ENCODE peak calls at places on chromosomes 5 and 9, in four cellular contexts. One of them, this sample, is unnamed.

GRCh38 chr5:71483355-71483754 is 27.9 kb downstream of the BDP1 start:
- DNase-seq in CD8-positive, alpha-beta T cell: no peak
- DNase-seq in Caco-2: no peak
- DNase-seq in spleen: no peak
- DNase-seq in this sample: no peak

GRCh38 chr5:115033861-115034260 is 135.8 kb downstream of the TRIM36 start:
- DNase-seq in CD8-positive, alpha-beta T cell: no peak
- DNase-seq in Caco-2: no peak
- DNase-seq in spleen: no peak
- DNase-seq in this sample: peak; percentile 4

GRCh38 chr9:38622083-38622674 is 1.8 kb upstream of the ANKRD18A start:
- DNase-seq in CD8-positive, alpha-beta T cell: no peak
- DNase-seq in Caco-2: peak; percentile 8
- DNase-seq in spleen: peak; percentile 82
- DNase-seq in this sample: peak; percentile 30

GRCh38 chr9:7172445-7173115 is 414.8 kb downstream of the KDM4C start:
- DNase-seq in CD8-positive, alpha-beta T cell: no peak
- DNase-seq in Caco-2: no peak
- DNase-seq in spleen: no peak
- DNase-seq in this sample: no peak

GRCh38 chr5:6359941-6360683 is 18.2 kb downstream of the MED10 start:
- DNase-seq in CD8-positive, alpha-beta T cell: no peak
- DNase-seq in Caco-2: no peak
- DNase-seq in spleen: no peak
- DNase-seq in this sample: no peak

GRCh38 chr9:19154135-19154612 is 26.9 kb upstream of the PLIN2 start:
- DNase-seq in CD8-positive, alpha-beta T cell: no peak
- DNase-seq in Caco-2: peak; percentile 75
- DNase-seq in spleen: no peak
- DNase-seq in this sample: no peak

GRCh38 chr9:37996050-37996811 is 72.8 kb downstream of the SHB start:
- DNase-seq in CD8-positive, alpha-beta T cell: no peak
- DNase-seq in Caco-2: no peak
- DNase-seq in spleen: no peak
- DNase-seq in this sample: no peak

GRCh38 chr5:42745856-42746255 is 10.8 kb upstream of the CCDC152 start:
- DNase-seq in CD8-positive, alpha-beta T cell: no peak
- DNase-seq in Caco-2: no peak
- DNase-seq in spleen: no peak
- DNase-seq in this sample: peak; percentile 48

DNA sequence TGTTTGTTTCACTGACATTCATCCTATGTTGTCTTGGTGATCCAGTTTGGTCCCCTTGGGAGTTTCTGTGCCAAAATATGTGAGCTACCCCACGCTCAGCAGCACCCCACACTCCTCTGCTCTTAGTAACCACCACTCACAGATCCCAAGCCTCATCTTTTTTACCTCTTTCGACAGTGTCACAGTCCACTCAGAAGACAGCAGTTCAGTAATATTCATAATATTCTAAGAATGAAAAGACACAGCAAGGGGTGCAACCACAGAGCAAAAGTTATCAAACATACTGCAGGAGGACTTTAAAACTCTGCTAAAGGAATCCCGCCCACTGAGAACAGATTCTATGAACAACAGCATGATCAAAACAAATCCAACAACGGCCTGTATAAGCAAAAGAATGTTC is 28.2 kb downstream of the RNF130 start:
- DNase-seq in CD8-positive, alpha-beta T cell: no peak
- DNase-seq in Caco-2: no peak
- DNase-seq in spleen: no peak
- DNase-seq in this sample: no peak
- H3K9me3 ChIP-seq in CD8-positive, alpha-beta T cell: no peaks in the 10 kb centered on the region
- H3K9me3 ChIP-seq in Caco-2: no peaks in the 10 kb centered on the region
- H3K9me3 ChIP-seq in spleen: no peaks in the 10 kb centered on the region
- H3K9me3 ChIP-seq in this sample: peaks cover 4% of the 10 kb centered on the region

GRCh38 chr5:4571248-4571950 is 568.7 kb upstream of the ADAMTS16 start:
- DNase-seq in CD8-positive, alpha-beta T cell: no peak
- DNase-seq in Caco-2: no peak
- DNase-seq in spleen: no peak
- DNase-seq in this sample: no peak

GRCh38 chr5:4572713-4573112 is 567.4 kb upstream of the ADAMTS16 start:
- DNase-seq in CD8-positive, alpha-beta T cell: no peak
- DNase-seq in Caco-2: no peak
- DNase-seq in spleen: no peak
- DNase-seq in this sample: no peak

GRCh38 chr5:4572297-4572696 is 567.8 kb upstream of the ADAMTS16 start:
- DNase-seq in CD8-positive, alpha-beta T cell: no peak
- DNase-seq in Caco-2: no peak
- DNase-seq in spleen: no peak
- DNase-seq in this sample: no peak

GRCh38 chr5:4575608-4576007 is 564.5 kb upstream of the ADAMTS16 start:
- DNase-seq in CD8-positive, alpha-beta T cell: no peak
- DNase-seq in Caco-2: no peak
- DNase-seq in spleen: no peak
- DNase-seq in this sample: no peak

DNA sequence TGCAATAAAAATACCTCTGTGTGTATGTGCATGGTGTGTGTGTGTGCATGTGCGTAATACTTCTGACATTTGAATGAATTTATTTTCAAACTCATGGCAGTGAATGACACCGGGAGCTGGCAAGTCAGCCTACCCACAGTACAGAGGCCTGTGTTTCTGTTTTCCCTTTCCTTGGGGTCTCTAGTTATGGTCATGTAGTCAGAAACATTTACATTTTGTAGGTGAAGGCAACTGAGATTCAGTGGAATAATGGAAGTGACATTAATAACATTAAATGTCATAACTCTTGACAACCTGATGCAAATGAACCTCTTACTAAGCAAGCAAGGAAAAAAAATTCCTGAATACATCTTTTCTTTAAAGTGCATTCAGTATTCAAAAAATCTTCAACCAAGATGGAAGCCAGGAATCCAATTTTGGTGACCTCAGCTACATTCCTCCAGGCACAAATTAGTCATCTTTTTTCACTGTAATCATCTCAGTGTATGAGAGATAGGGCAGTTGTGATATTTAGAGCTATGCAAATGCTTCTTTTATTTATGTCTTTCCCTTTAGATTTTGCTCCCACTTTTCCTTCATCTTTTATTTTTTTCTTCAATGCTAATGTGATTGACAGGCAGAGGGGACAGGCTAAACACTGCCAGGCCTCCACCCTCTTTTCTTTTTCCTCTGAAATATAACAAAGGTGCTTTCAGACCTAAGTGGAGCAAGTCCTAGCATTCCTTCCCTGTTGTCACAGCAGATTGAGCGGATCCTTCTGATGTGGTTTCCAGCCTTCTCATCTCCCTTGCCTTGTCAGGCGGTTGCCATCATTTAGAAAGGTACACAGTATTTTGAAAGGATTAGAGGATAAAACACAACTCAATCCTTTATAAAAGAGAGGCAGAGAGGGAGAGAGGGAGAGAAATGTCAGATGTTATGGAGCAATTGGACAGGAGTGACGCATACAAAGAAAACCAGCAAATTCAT is 569.8 kb upstream of the ADAMTS16 start:
- DNase-seq in CD8-positive, alpha-beta T cell: no peak
- DNase-seq in Caco-2: no peak
- DNase-seq in spleen: no peak
- DNase-seq in this sample: no peak
- H3K9me3 ChIP-seq in CD8-positive, alpha-beta T cell: no peaks in the 10 kb centered on the region
- H3K9me3 ChIP-seq in Caco-2: peaks cover under 1% of the 10 kb centered on the region
- H3K9me3 ChIP-seq in spleen: no peaks in the 10 kb centered on the region
- H3K9me3 ChIP-seq in this sample: peaks cover 26% of the 10 kb centered on the region

DNA sequence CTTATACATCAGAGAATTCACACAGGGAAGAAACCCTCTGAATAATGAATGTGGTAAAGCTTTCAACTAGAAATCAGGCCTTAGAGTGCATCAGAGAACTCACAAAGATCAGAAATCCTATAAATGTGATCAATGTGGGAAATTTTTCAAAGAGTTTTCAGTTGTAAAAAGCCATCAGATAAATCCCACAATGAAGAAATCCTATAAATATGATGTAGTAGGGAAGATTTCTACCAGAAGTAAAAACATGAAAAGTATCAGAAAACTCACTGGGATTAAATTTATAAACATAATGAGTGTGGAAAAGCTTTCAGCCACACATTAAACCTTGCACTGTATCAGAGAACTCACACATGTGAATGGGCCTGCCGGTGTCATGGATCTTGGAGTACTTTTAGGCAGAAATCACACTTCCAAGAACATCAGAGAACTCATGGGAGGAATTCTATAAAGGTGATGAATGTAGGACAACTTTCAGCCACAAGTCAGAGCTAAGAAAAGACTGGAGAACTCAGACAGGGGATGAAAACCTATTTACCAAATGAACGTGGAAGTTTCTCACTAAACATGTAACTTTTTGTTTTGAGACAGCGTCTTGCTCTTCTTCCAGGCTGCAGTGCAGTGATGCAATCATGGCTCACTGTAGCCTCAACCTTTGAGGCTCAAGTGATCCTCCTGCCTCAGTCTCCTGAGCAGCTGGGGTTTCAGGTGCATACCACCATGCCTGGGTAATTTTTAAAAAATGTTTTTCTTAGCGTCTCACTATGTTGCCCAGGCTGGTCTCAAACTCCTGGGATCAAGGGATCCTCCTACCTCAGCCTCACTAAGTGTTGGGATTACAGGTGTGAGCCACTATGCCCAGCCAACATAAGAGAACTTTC is 39.5 kb downstream of the ZNF510 start:
- DNase-seq in CD8-positive, alpha-beta T cell: no peak
- DNase-seq in Caco-2: no peak
- DNase-seq in spleen: no peak
- DNase-seq in this sample: no peak
- H3K9me3 ChIP-seq in CD8-positive, alpha-beta T cell: peaks cover 15% of the 10 kb centered on the region
- H3K9me3 ChIP-seq in Caco-2: peaks cover 28% of the 10 kb centered on the region
- H3K9me3 ChIP-seq in spleen: peaks cover 20% of the 10 kb centered on the region
- H3K9me3 ChIP-seq in this sample: peaks cover 26% of the 10 kb centered on the region

GRCh38 chr5:179886190-179886589 is 21.5 kb downstream of the TBC1D9B start:
- DNase-seq in CD8-positive, alpha-beta T cell: no peak
- DNase-seq in Caco-2: no peak
- DNase-seq in spleen: no peak
- DNase-seq in this sample: no peak
- H3K9me3 ChIP-seq in CD8-positive, alpha-beta T cell: no peaks in the 10 kb centered on the region
- H3K9me3 ChIP-seq in Caco-2: peaks cover 29% of the 10 kb centered on the region
- H3K9me3 ChIP-seq in spleen: no peaks in the 10 kb centered on the region
- H3K9me3 ChIP-seq in this sample: peaks cover 20% of the 10 kb centered on the region

DNA sequence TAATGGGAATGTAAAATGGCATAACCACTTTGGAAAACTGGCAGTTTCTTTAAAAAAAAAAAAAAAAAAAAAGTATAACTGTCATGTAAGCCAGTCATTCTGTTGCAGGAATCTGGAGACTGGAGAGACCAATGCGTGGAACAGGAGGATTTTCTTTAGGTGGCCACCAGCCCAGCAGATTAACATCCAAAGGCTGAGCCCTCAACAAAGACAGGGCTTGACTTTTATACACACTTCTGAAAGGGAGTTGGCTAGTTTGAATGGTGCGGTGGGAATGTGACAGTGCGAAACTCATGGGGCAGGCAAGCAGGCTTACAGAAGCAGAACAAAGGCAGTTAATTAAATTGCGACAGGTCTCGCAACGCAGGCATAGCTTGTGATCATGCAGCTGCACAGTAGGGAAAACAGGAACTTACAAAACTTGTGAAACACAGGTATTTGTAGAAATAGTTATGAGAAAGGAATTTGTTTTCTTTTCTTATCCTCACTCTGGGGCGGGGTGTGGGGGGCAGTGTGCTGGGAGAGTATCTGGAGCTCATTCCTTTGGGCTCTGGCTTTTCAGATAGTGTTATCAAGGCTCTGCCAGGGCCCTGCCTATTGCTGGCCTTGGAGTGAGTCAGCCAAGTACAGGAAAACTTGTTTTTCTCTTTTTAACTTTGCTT is 12.0 kb downstream of the UIMC1 start:
- DNase-seq in CD8-positive, alpha-beta T cell: no peak
- DNase-seq in Caco-2: peak; percentile 66
- DNase-seq in spleen: peak; percentile 83
- DNase-seq in this sample: peak; percentile 17
- H3K9me3 ChIP-seq in CD8-positive, alpha-beta T cell: no peaks in the 10 kb centered on the region
- H3K9me3 ChIP-seq in Caco-2: peaks cover 14% of the 10 kb centered on the region
- H3K9me3 ChIP-seq in spleen: no peaks in the 10 kb centered on the region
- H3K9me3 ChIP-seq in this sample: no peaks in the 10 kb centered on the region

GRCh38 chr9:135914921-135915320 is 7.6 kb upstream of the CAMSAP1 start:
- DNase-seq in CD8-positive, alpha-beta T cell: no peak
- DNase-seq in Caco-2: no peak
- DNase-seq in spleen: peak; percentile 29
- DNase-seq in this sample: no peak
- H3K9me3 ChIP-seq in CD8-positive, alpha-beta T cell: no peaks in the 10 kb centered on the region
- H3K9me3 ChIP-seq in Caco-2: peaks cover 61% of the 10 kb centered on the region
- H3K9me3 ChIP-seq in spleen: peaks cover 3% of the 10 kb centered on the region
- H3K9me3 ChIP-seq in this sample: peaks cover 74% of the 10 kb centered on the region

DNA sequence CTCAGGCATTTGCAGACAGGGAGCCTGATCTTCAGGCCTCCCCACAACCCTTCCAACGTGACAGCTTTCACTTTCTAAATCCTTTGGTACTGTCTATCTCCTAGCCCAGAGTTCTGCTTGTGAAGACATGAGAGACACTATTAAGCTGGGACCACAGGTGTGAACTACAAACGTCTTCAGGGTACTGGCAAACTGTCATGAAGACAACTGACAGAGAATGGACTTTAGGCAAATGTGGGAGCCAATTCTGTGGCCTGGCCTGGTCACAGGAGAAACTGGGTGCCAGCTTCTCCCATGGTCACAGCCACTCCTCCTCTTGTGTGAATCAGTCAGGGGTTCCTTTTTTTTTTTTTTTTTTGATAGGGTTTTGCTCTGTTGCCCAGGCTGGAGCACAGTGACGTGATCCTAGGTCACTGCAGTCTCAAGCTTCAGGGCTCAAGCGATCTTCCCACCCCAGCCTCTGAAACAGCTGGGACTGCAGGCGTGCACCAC is 10.4 kb downstream of the TRIM14 start:
- DNase-seq in CD8-positive, alpha-beta T cell: peak; percentile 30
- DNase-seq in Caco-2: no peak
- DNase-seq in spleen: no peak
- DNase-seq in this sample: no peak
- H3K9me3 ChIP-seq in CD8-positive, alpha-beta T cell: no peaks in the 10 kb centered on the region
- H3K9me3 ChIP-seq in Caco-2: peaks cover 14% of the 10 kb centered on the region
- H3K9me3 ChIP-seq in spleen: no peaks in the 10 kb centered on the region
- H3K9me3 ChIP-seq in this sample: no peaks in the 10 kb centered on the region

DNA sequence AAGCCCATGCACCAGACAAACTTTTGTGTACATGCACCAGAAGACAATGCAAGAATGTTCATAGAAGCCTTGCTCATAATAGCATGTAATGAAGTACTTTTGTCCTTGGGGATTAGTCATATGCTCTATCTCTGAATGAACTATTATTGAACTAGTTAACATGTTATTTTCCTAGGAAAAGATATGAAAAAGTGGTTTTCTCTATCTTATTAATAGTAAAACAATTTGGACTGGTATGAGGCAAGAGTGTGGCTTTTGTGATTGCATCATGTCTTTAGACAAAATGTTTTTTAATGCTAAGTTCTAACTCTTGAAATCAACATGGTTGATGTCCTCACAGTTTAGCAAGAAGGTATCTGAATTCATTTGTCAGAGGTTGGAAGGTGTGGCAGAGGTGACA is 55.7 kb upstream of the SPDL1 start:
- DNase-seq in CD8-positive, alpha-beta T cell: no peak
- DNase-seq in Caco-2: no peak
- DNase-seq in spleen: no peak
- DNase-seq in this sample: no peak
- H3K9me3 ChIP-seq in CD8-positive, alpha-beta T cell: no peaks in the 10 kb centered on the region
- H3K9me3 ChIP-seq in Caco-2: no peaks in the 10 kb centered on the region
- H3K9me3 ChIP-seq in spleen: no peaks in the 10 kb centered on the region
- H3K9me3 ChIP-seq in this sample: no peaks in the 10 kb centered on the region